ENCODE peak calls at places on chromosome 5, in eight cellular contexts. O, S, R, P, T, W, N and G are unnamed samples.

GRCh38 chr5:139271201-139272027 is 22.1 kb upstream of the MATR3 start:
- DNase-seq in O (no peak), S (no peak), R (no peak), P (no peak), T (no peak), W (no peak), N (no peak), G (peak)

GRCh38 chr5:149730620-149731331 is 666 bp downstream of the PPARGC1B start:
- DNase-seq in O (peak), S (peak), R (peak), P (peak), T (peak), W (peak), N (peak), G (peak)

GRCh38 chr5:131264453-131265200 is 774 bp downstream of the CDC42SE2 start:
- DNase-seq in O (peak), S (peak), R (peak), P (peak), T (no peak), W (peak), N (peak), G (no peak)

GRCh38 chr5:170247363-170247762 is 14.6 kb downstream of the C5orf58 start:
- DNase-seq in O (no peak), S (no peak), R (no peak), P (no peak), T (no peak), W (no peak), N (no peak), G (no peak)

GRCh38 chr5:38607396-38607795 is 51.0 kb upstream of the LIFR start:
- DNase-seq in O (no peak), S (no peak), R (no peak), P (no peak), T (no peak), W (no peak), N (peak), G (no peak)

GRCh38 chr5:151745071-151745705 is 13.2 kb downstream of the ATOX1 start:
- DNase-seq in O (no peak), S (no peak), R (no peak), P (peak), T (peak), W (no peak), N (peak), G (peak)

GRCh38 chr5:35854248-35854647 is 2.4 kb upstream of the IL7R start:
- DNase-seq in O (no peak), S (peak), R (no peak), P (no peak), T (no peak), W (no peak), N (no peak), G (no peak)

GRCh38 chr5:73638344-73639095 is 12.5 kb downstream of the ARHGEF28 start:
- DNase-seq in O (no peak), S (no peak), R (no peak), P (no peak), T (no peak), W (no peak), N (no peak), G (no peak)

GRCh38 chr5:138610468-138611294 is 35.5 kb upstream of the HSPA9 start:
- DNase-seq in O (no peak), S (no peak), R (no peak), P (no peak), T (no peak), W (peak), N (peak), G (no peak)

GRCh38 chr5:90626493-90626892 is 67.9 kb downstream of the ADGRV1 start:
- DNase-seq in O (no peak), S (no peak), R (no peak), P (no peak), T (no peak), W (no peak), N (no peak), G (no peak)